ENCODE peak calls at places on chromosomes 7 and 10, in five cellular contexts. Z is NCI-H1417, V is endothelial cell, D is prostate gland, F is A549. J is an unnamed sample.

GRCh38 chr7:144587701-144588100 is 184.2 kb upstream of the NOBOX start:
- DNase-seq in Z (no peak), V (no peak), D (no peak), F (no peak), J (no peak)

GRCh38 chr7:33423646-33424020 is 294.3 kb downstream of the BBS9 start:
- DNase-seq in Z (no peak), V (peak), D (no peak), F (peak), J (no peak)

GRCh38 chr10:121578965-121579364 is 19.3 kb downstream of the FGFR2 start:
- DNase-seq in Z (no peak), V (no peak), D (no peak), F (no peak), J (no peak)

GRCh38 chr7:55838595-55838994 is 24.0 kb downstream of the SEPTIN14 start:
- DNase-seq in Z (no peak), V (no peak), D (no peak), F (no peak), J (no peak)

GRCh38 chr7:55092186-55092976 is 73.6 kb downstream of the EGFR start:
- DNase-seq in Z (no peak), V (no peak), D (no peak), F (no peak), J (no peak)

GRCh38 chr7:30845426-30846135 is 66.1 kb upstream of the AQP1 start:
- DNase-seq in Z (no peak), V (peak), D (no peak), F (no peak), J (peak)

GRCh38 chr10:73991846-73992245 is 6.1 kb upstream of the VCL start:
- DNase-seq in Z (no peak), V (no peak), D (no peak), F (no peak), J (peak)

GRCh38 chr7:802500-803242 is 29.6 kb upstream of the SUN1 start:
- DNase-seq in Z (no peak), V (no peak), D (no peak), F (no peak), J (no peak)

GRCh38 chr10:97539523-97540200 is 32.9 kb upstream of the ANKRD2 start:
- DNase-seq in Z (no peak), V (peak), D (no peak), F (no peak), J (no peak)

GRCh38 chr10:110512461-110513187 is 14.9 kb downstream of the DUSP5 start:
- DNase-seq in Z (no peak), V (no peak), D (no peak), F (peak), J (no peak)

GRCh38 chr7:133724148-133724547 is 403.0 kb upstream of the LRGUK start:
- DNase-seq in Z (no peak), V (no peak), D (no peak), F (no peak), J (no peak)

GRCh38 chr7:33578166-33578565 is 327.2 kb upstream of the BMPER start:
- DNase-seq in Z (no peak), V (no peak), D (no peak), F (no peak), J (no peak)

GRCh38 chr10:77578583-77579227 is 58.9 kb downstream of the KCNMA1 start:
- DNase-seq in Z (no peak), V (no peak), D (no peak), F (peak), J (no peak)

GRCh38 chr7:106217089-106217542 is 67.7 kb downstream of the NAMPT start:
- DNase-seq in Z (no peak), V (no peak), D (peak), F (peak), J (peak)

GRCh38 chr7:1092806-1093505 is 5.0 kb downstream of the GPER1 start:
- DNase-seq in Z (no peak), V (no peak), D (no peak), F (no peak), J (no peak)

GRCh38 chr7:90690159-90690858 is 94.2 kb downstream of the CDK14 start:
- DNase-seq in Z (no peak), V (no peak), D (no peak), F (no peak), J (no peak)

J was measured in heart left ventricle.